ENCODE peak calls at places on chromosomes 7 and 10, in nine cellular contexts. Y is suprapubic skin; E is psoas muscle; Q is HepG2; I is CD8-positive, alpha-beta T cell; X is neural progenitor cell; P is mammary epithelial cell; L is choroid plexus epithelial cell; U is bronchial epithelial cell. B is an unnamed sample.

GRCh38 chr7:83161851-83162401 is 758 bp downstream of the PCLO start:
- DNase-seq in Y (no peak), Q (no peak), X (peak), P (peak), E (no peak), I (no peak), L (no peak), U (no peak), B (no peak)

GRCh38 chr7:134478707-134479106 is 19.8 kb upstream of the AKR1B1 start:
- DNase-seq in Q (no peak), Y (no peak), E (no peak), X (no peak), L (peak), P (peak), U (peak), I (no peak), B (peak)

GRCh38 chr7:5597772-5598171 is 174.1 kb upstream of the TNRC18 start:
- DNase-seq in U (no peak), E (no peak), P (no peak), L (peak), Y (no peak), Q (no peak), X (peak), I (no peak), B (peak)

GRCh38 chr7:25849361-25850184 is 302.4 kb upstream of the NFE2L3 start:
- DNase-seq in X (no peak), P (peak), U (peak), E (no peak), Q (peak), Y (no peak), L (peak), I (no peak), B (peak)

GRCh38 chr10:96863922-96864543 is 31.9 kb downstream of the LCOR start:
- DNase-seq in P (peak), Y (no peak), U (peak), X (no peak), Q (peak), I (no peak), L (peak), E (no peak), B (peak)

GRCh38 chr7:155702616-155703015 is 58.2 kb downstream of the RBM33 start:
- DNase-seq in I (no peak), L (peak), Y (no peak), P (peak), U (peak), E (no peak), X (no peak), Q (no peak), B (no peak)

GRCh38 chr10:49655099-49655498 is 24.4 kb upstream of the C10orf53 start:
- DNase-seq in X (no peak), U (no peak), Y (peak), E (no peak), I (no peak), P (no peak), L (no peak), Q (no peak), B (no peak)

GRCh38 chr7:16599860-16600259 is 45.7 kb downstream of the ANKMY2 start:
- DNase-seq in Q (no peak), X (no peak), Y (no peak), U (peak), L (no peak), P (no peak), I (no peak), E (no peak), B (no peak)

GRCh38 chr7:100745184-100745583 is 11.8 kb downstream of the ZAN start:
- DNase-seq in L (peak), Y (no peak), U (no peak), E (no peak), Q (no peak), X (no peak), P (peak), I (no peak), B (peak)

GRCh38 chr7:76318488-76319353 is 16.2 kb downstream of the HSPB1 start:
- DNase-seq in I (peak), Y (peak), L (peak), X (peak), E (peak), U (peak), Q (peak), P (peak), B (peak)

GRCh38 chr7:76512941-76513816 is 2.8 kb downstream of the UPK3B start:
- DNase-seq in I (no peak), Q (peak), E (peak), U (no peak), Y (no peak), L (peak), X (peak), P (no peak), B (no peak)

GRCh38 chr7:92722541-92722940 is 113.8 kb downstream of the CDK6 start:
- DNase-seq in P (no peak), Y (no peak), U (peak), I (no peak), E (no peak), Q (no peak), X (no peak), L (peak), B (peak)

GRCh38 chr7:121273467-121274167 is 55.2 kb upstream of the WNT16 start:
- DNase-seq in I (no peak), X (no peak), E (no peak), Q (no peak), P (no peak), Y (no peak), U (no peak), L (peak), B (peak)

GRCh38 chr7:4820968-4821471 is 40.8 kb downstream of the PAPOLB start:
- DNase-seq in L (no peak), I (no peak), Q (no peak), X (no peak), U (no peak), E (peak), P (no peak), Y (no peak), B (no peak)

GRCh38 chr7:133770863-133771492 is 356.2 kb upstream of the LRGUK start:
- DNase-seq in E (no peak), L (peak), X (no peak), Y (no peak), I (no peak), U (peak), Q (peak), P (peak), B (peak)

GRCh38 chr10:72274213-72274729 is 547 bp downstream of the DDIT4 start:
- DNase-seq in P (no peak), Q (no peak), U (no peak), E (no peak), L (peak), Y (no peak), X (no peak), I (peak), B (no peak)

GRCh38 chr10:103661198-103661950 is 167.9 kb downstream of the NEURL1 start:
- DNase-seq in E (peak), X (peak), L (peak), P (peak), Y (peak), U (no peak), I (no peak), Q (peak), B (peak)

GRCh38 chr7:16657656-16658279 is 11.8 kb downstream of the BZW2 start:
- DNase-seq in X (peak), I (no peak), E (peak), Q (no peak), L (peak), U (peak), P (peak), Y (no peak), B (peak)

GRCh38 chr7:5237286-5237685 is 45.5 kb upstream of the SLC29A4 start:
- DNase-seq in Y (no peak), L (peak), X (no peak), U (no peak), I (no peak), E (peak), Q (no peak), P (peak), B (peak)

GRCh38 chr7:37359662-37360444 is 88.8 kb downstream of the ELMO1 start:
- DNase-seq in L (no peak), Q (no peak), Y (no peak), I (no peak), P (no peak), U (no peak), E (no peak), X (no peak), B (no peak)

GRCh38 chr10:22323538-22324305 is 2.8 kb downstream of the BMI1 start:
- DNase-seq in E (no peak), P (no peak), Y (no peak), L (no peak), X (no peak), U (no peak), Q (no peak), I (no peak), B (no peak)

GRCh38 chr7:157687845-157688244 is 351.0 kb downstream of the DNAJB6 start:
- DNase-seq in U (no peak), Y (peak), Q (no peak), X (peak), L (no peak), I (no peak), P (no peak), E (no peak), B (no peak)

GRCh38 chr10:77636967-77637473 is 588 bp downstream of the KCNMA1 start:
- DNase-seq in E (no peak), U (no peak), Y (no peak), P (no peak), I (no peak), X (peak), L (no peak), Q (no peak), B (no peak)

GRCh38 chr7:113289140-113289740 is 170.9 kb upstream of the SMIM30 start:
- DNase-seq in L (peak), I (no peak), U (peak), X (peak), P (peak), E (no peak), Q (peak), Y (no peak), B (peak)

GRCh38 chr7:10472115-10472514 is 501.6 kb upstream of the PHF14 start:
- DNase-seq in E (no peak), P (no peak), Y (no peak), U (no peak), Q (no peak), X (no peak), L (no peak), I (no peak), B (no peak)

GRCh38 chr10:114272696-114273095 is 33.6 kb downstream of the VWA2 start:
- DNase-seq in X (no peak), E (no peak), Y (peak), P (no peak), I (no peak), U (no peak), Q (no peak), L (no peak), B (no peak)

GRCh38 chr10:46319383-46319782 is 32.6 kb downstream of the ANTXRL start:
- DNase-seq in Y (no peak), E (no peak), L (no peak), I (no peak), X (no peak), P (no peak), Q (no peak), U (no peak), B (no peak)

GRCh38 chr7:45882465-45882810 is 5.8 kb upstream of the IGFBP1 start:
- DNase-seq in P (no peak), U (no peak), Y (no peak), Q (peak), I (no peak), X (no peak), E (no peak), L (no peak), B (no peak)

GRCh38 chr7:67764312-67764711 is 767.7 kb downstream of the TYW1 start:
- DNase-seq in Q (peak), U (no peak), Y (no peak), E (no peak), P (no peak), L (no peak), I (no peak), X (no peak), B (no peak)

GRCh38 chr7:137681657-137682562 is 164.9 kb downstream of the DGKI start:
- DNase-seq in I (no peak), Q (no peak), L (peak), P (peak), X (no peak), Y (no peak), U (peak), E (no peak), B (peak)

GRCh38 chr7:138773817-138774216 is 24.0 kb upstream of the TMEM213 start:
- DNase-seq in Q (no peak), L (no peak), Y (peak), X (peak), E (no peak), I (no peak), P (no peak), U (no peak), B (no peak)

GRCh38 chr10:29612657-29613056 is 22.1 kb downstream of the SVIL start:
- DNase-seq in I (no peak), L (no peak), P (no peak), Q (no peak), X (no peak), Y (no peak), E (no peak), U (no peak), B (no peak)

GRCh38 chr10:61643316-61643751 is 19.4 kb upstream of the CABCOCO1 start:
- DNase-seq in P (peak), U (peak), Q (no peak), E (no peak), X (peak), Y (no peak), I (no peak), L (peak), B (peak)

GRCh38 chr10:60809157-60809556 is 30.9 kb downstream of the CDK1 start:
- DNase-seq in X (no peak), L (peak), I (no peak), P (peak), Q (no peak), U (peak), E (no peak), Y (no peak), B (peak)

GRCh38 chr7:14905764-14906163 is 3.2 kb upstream of the DGKB start:
- DNase-seq in E (no peak), P (no peak), L (no peak), U (no peak), I (no peak), Q (no peak), Y (no peak), X (no peak), B (no peak)

GRCh38 chr7:107032720-107033438 is 11.6 kb upstream of the PRKAR2B start:
- DNase-seq in I (no peak), U (no peak), E (no peak), X (no peak), Q (no peak), P (no peak), Y (no peak), L (no peak), B (no peak)

GRCh38 chr7:106730021-106730420 is 69.1 kb upstream of the CCDC71L start:
- DNase-seq in I (no peak), X (no peak), L (no peak), Q (no peak), E (no peak), Y (no peak), U (peak), P (peak), B (no peak)

GRCh38 chr10:122498521-122498920 is 37.2 kb downstream of the HTRA1 start:
- DNase-seq in X (no peak), Q (no peak), Y (no peak), E (no peak), P (no peak), L (peak), I (no peak), U (no peak), B (no peak)

DNA sequence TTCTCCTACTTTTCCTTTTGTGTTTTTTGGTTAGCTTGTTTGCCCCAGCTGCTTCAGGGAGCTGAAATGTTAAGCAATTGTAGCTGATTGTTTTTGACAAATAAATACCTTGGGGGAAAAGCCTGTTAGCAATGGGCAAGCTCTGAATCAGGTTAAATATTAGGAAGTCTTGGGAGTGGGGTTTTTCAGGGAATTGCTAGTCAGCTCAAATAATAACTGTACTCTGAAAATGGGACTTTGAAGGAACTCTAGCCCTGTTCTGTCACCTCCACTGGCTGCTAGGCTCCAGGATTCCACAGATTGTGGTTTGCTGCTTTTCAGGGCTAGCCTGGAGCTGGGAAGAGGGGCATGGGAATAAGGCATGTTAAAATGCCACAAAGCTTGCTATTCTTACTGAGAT is 39.5 kb downstream of the ADK start:
- DNase-seq in Q (no peak), U (no peak), I (no peak), E (no peak), Y (no peak), L (no peak), X (no peak), P (no peak), B (no peak)
- H3K4me3 ChIP-seq in Q (no peak), U (peak), I (no peak), E (no peak), Y (peak), L (no peak), X (no peak), P (peak), B (no peak)

GRCh38 chr7:119944601-119944972 is 328.4 kb upstream of the KCND2 start:
- DNase-seq in U (no peak), Q (no peak), X (no peak), Y (no peak), E (no peak), L (no peak), I (no peak), P (no peak), B (no peak)
- TF ChIP-seq CTCF in U (no peak), Q (no peak), X (no peak), Y (no peak), E (no peak), L (no peak), I (no peak), P (no peak), B (no peak)

GRCh38 chr10:102230861-102231356 is 4.8 kb downstream of the ELOVL3 start:
- DNase-seq in P (no peak), U (no peak), X (peak), L (peak), E (peak), Y (no peak), Q (no peak), I (peak), B (peak)

GRCh38 chr10:102227050-102227449 is 951 bp downstream of the ELOVL3 start:
- DNase-seq in P (peak), Q (peak), Y (no peak), X (no peak), E (peak), I (no peak), L (peak), U (peak), B (peak)

GRCh38 chr10:102230264-102230860 is 4.3 kb downstream of the ELOVL3 start:
- DNase-seq in X (peak), P (no peak), I (no peak), E (peak), Y (no peak), L (peak), U (peak), Q (no peak), B (peak)

GRCh38 chr10:102231357-102232318 is 5.5 kb downstream of the ELOVL3 start:
- DNase-seq in L (no peak), Q (peak), Y (no peak), P (no peak), E (peak), U (no peak), I (peak), X (peak), B (peak)

DNA sequence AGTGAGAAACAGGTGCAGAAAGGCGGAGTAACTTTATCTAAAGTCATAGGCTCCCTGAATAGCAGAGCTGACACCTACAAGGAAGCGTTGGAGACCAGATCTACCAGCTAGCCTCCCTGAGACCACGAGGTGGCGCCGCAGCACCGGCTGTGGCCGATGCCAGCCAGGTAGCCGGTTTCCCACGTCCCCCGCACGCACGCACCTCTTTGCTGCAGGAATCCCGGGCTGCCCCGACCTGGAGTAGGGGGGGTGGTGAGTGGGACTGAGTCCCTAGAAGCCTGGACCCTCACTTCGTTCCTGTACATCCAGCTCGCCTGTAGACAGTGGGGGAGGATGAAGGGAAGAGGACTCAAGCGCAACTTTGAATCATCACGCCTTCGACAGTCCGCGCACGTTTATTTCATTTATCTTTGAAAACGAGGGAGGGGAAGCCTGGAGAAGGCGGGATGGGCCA is 3.7 kb downstream of the ELOVL3 start:
- DNase-seq in P (peak), I (peak), E (peak), Y (peak), Q (peak), U (peak), L (peak), X (peak), B (peak)
- H3K4me3 ChIP-seq in P (no peak), I (peak), E (peak), Y (peak), Q (peak), U (peak), L (peak), X (peak), B (peak)

GRCh38 chr7:144455040-144455404 is 51.5 kb upstream of the NOBOX start:
- DNase-seq in U (no peak), L (no peak), P (no peak), Y (no peak), E (no peak), Q (no peak), I (no peak), X (no peak), B (no peak)

GRCh38 chr7:144459635-144460034 is 56.1 kb upstream of the NOBOX start:
- DNase-seq in E (no peak), L (no peak), Y (no peak), I (no peak), Q (no peak), P (no peak), X (no peak), U (no peak), B (no peak)

GRCh38 chr7:144452064-144452463 is 48.6 kb upstream of the NOBOX start:
- DNase-seq in L (no peak), U (no peak), I (no peak), E (no peak), Q (no peak), P (no peak), X (no peak), Y (no peak), B (no peak)

GRCh38 chr7:144454256-144455039 is 51.0 kb upstream of the NOBOX start:
- DNase-seq in P (no peak), Q (no peak), X (no peak), E (no peak), L (peak), U (peak), I (no peak), Y (no peak), B (peak)
- TF ChIP-seq CTCF in P (peak), Q (no peak), X (peak), E (peak), L (peak), U (peak), I (no peak), Y (no peak), B (peak)

GRCh38 chr7:130960208-130960988 is 226.4 kb upstream of the KLF14 start:
- DNase-seq in Q (no peak), I (no peak), L (peak), P (peak), E (no peak), U (peak), Y (no peak), X (no peak), B (peak)

GRCh38 chr7:130957722-130958360 is 223.8 kb upstream of the KLF14 start:
- DNase-seq in P (no peak), U (no peak), L (no peak), Q (no peak), I (no peak), X (no peak), Y (no peak), E (no peak), B (no peak)

GRCh38 chr7:130958846-130959245 is 224.8 kb upstream of the KLF14 start:
- DNase-seq in Q (no peak), Y (no peak), L (no peak), U (no peak), X (no peak), E (no peak), P (no peak), I (no peak), B (no peak)

GRCh38 chr7:130961128-130961601 is 227.2 kb upstream of the KLF14 start:
- DNase-seq in I (no peak), Y (no peak), P (peak), U (peak), E (no peak), X (no peak), Q (no peak), L (peak), B (peak)

GRCh38 chr7:130959743-130960207 is 225.8 kb upstream of the KLF14 start:
- DNase-seq in Q (peak), P (peak), Y (no peak), L (peak), E (no peak), I (no peak), U (no peak), X (no peak), B (peak)
- H3K4me3 ChIP-seq in Q (no peak), P (peak), Y (no peak), L (no peak), E (no peak), I (peak), U (no peak), X (no peak), B (peak)

DNA sequence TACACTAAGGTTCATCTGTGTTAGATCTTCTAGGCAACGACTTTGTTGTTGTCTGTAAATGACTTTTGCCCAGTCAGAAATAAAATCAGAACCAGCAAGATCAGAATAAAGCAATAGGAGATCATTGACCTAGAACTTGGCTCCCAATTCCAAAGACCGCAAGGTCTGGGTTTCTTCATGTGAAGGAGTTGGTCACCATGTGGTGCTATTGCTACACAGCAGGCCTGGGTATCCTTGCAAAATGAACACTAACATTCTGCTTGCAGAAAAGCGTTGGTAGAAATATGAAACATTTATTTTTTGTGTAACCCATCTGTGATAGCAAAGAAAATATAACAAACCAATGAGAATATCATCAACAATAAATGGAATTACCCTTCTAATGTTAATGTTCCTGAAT is 831.0 kb downstream of the NXPH1 start:
- DNase-seq in Q (no peak), X (no peak), U (no peak), E (no peak), I (no peak), Y (no peak), L (no peak), P (no peak), B (no peak)
- TF ChIP-seq CTCF in Q (no peak), X (no peak), U (no peak), E (no peak), I (no peak), Y (no peak), L (no peak), P (no peak), B (no peak)

B was measured in cardiac fibroblast.